ENCODE peak calls at places on chromosomes 2 and 18, in ten cellular contexts. One of them, this sample, is unnamed.
A peak's percentile ranks its signal among the peaks of the same experiment; 100 is the strongest.

GRCh38 chr2:86078801-86079545 is 26.7 kb downstream of the POLR1A start:
- DNase-seq in upper lobe of left lung: no peak
- DNase-seq in transverse colon: peak; percentile 44
- DNase-seq in H1: no peak
- DNase-seq in SK-N-SH: peak; percentile 31
- DNase-seq in sigmoid colon: no peak
- DNase-seq in K562: no peak
- DNase-seq in GM12878: no peak
- DNase-seq in suprapubic skin: no peak
- DNase-seq in HepG2: no peak
- DNase-seq in this sample: peak; percentile 34

GRCh38 chr2:122999823-123000222 is 1025.3 kb upstream of the CNTNAP5 start:
- DNase-seq in sigmoid colon: no peak
- DNase-seq in SK-N-SH: no peak
- DNase-seq in suprapubic skin: no peak
- DNase-seq in transverse colon: no peak
- DNase-seq in upper lobe of left lung: no peak
- DNase-seq in HepG2: no peak
- DNase-seq in K562: no peak
- DNase-seq in GM12878: no peak
- DNase-seq in H1: peak; percentile 54
- DNase-seq in this sample: no peak

GRCh38 chr2:160940699-160941098 is 219.5 kb upstream of the TANK start:
- DNase-seq in K562: no peak
- DNase-seq in suprapubic skin: no peak
- DNase-seq in SK-N-SH: no peak
- DNase-seq in GM12878: peak; percentile 4
- DNase-seq in H1: no peak
- DNase-seq in sigmoid colon: no peak
- DNase-seq in transverse colon: peak; percentile 19
- DNase-seq in upper lobe of left lung: no peak
- DNase-seq in HepG2: no peak
- DNase-seq in this sample: no peak

GRCh38 chr18:67265464-67266245 is 250.9 kb downstream of the DSEL start:
- DNase-seq in HepG2: no peak
- DNase-seq in SK-N-SH: no peak
- DNase-seq in sigmoid colon: no peak
- DNase-seq in suprapubic skin: no peak
- DNase-seq in H1: no peak
- DNase-seq in upper lobe of left lung: no peak
- DNase-seq in K562: no peak
- DNase-seq in transverse colon: no peak
- DNase-seq in GM12878: no peak
- DNase-seq in this sample: no peak

GRCh38 chr2:25204190-25204838 is 35.9 kb upstream of the POMC start:
- DNase-seq in HepG2: no peak
- DNase-seq in K562: no peak
- DNase-seq in upper lobe of left lung: peak; percentile 83
- DNase-seq in sigmoid colon: no peak
- DNase-seq in H1: peak; percentile 69
- DNase-seq in suprapubic skin: no peak
- DNase-seq in GM12878: no peak
- DNase-seq in SK-N-SH: no peak
- DNase-seq in transverse colon: no peak
- DNase-seq in this sample: no peak

GRCh38 chr2:19748073-19748375 is 153.8 kb downstream of the TTC32 start:
- DNase-seq in sigmoid colon: no peak
- DNase-seq in suprapubic skin: no peak
- DNase-seq in H1: peak; percentile 56
- DNase-seq in SK-N-SH: no peak
- DNase-seq in K562: peak; percentile 40
- DNase-seq in transverse colon: no peak
- DNase-seq in upper lobe of left lung: no peak
- DNase-seq in HepG2: no peak
- DNase-seq in GM12878: no peak
- DNase-seq in this sample: no peak

GRCh38 chr2:159615936-159616733 is at the start of gene BAZ2B:
- DNase-seq in sigmoid colon: peak; percentile 81
- DNase-seq in transverse colon: peak; percentile 64
- DNase-seq in K562: peak; percentile 65
- DNase-seq in suprapubic skin: peak; percentile 74
- DNase-seq in SK-N-SH: peak; percentile 66
- DNase-seq in upper lobe of left lung: no peak
- DNase-seq in HepG2: peak; percentile 39
- DNase-seq in GM12878: no peak
- DNase-seq in H1: no peak
- DNase-seq in this sample: peak; percentile 63

GRCh38 chr2:144914622-144915230 is 394.8 kb upstream of the ZEB2 start:
- DNase-seq in SK-N-SH: no peak
- DNase-seq in GM12878: no peak
- DNase-seq in sigmoid colon: no peak
- DNase-seq in H1: no peak
- DNase-seq in upper lobe of left lung: no peak
- DNase-seq in suprapubic skin: no peak
- DNase-seq in transverse colon: no peak
- DNase-seq in K562: no peak
- DNase-seq in HepG2: no peak
- DNase-seq in this sample: no peak

GRCh38 chr2:11417946-11418585 is 47.9 kb downstream of the E2F6 start:
- DNase-seq in suprapubic skin: no peak
- DNase-seq in sigmoid colon: no peak
- DNase-seq in SK-N-SH: no peak
- DNase-seq in H1: no peak
- DNase-seq in GM12878: no peak
- DNase-seq in K562: peak; percentile 45
- DNase-seq in transverse colon: no peak
- DNase-seq in HepG2: peak; percentile 70
- DNase-seq in upper lobe of left lung: no peak
- DNase-seq in this sample: no peak

GRCh38 chr2:201580486-201580885 is 62.8 kb downstream of the TMEM237 start:
- DNase-seq in HepG2: peak; percentile 44
- DNase-seq in suprapubic skin: no peak
- DNase-seq in GM12878: no peak
- DNase-seq in K562: no peak
- DNase-seq in SK-N-SH: no peak
- DNase-seq in transverse colon: no peak
- DNase-seq in sigmoid colon: no peak
- DNase-seq in H1: no peak
- DNase-seq in upper lobe of left lung: no peak
- DNase-seq in this sample: no peak

GRCh38 chr2:27211943-27212625 is at the start of the genes ATRAID and SLC5A6:
- DNase-seq in upper lobe of left lung: peak; percentile 99
- DNase-seq in transverse colon: peak; percentile 92
- DNase-seq in H1: peak; percentile 93
- DNase-seq in suprapubic skin: peak; percentile 89
- DNase-seq in SK-N-SH: peak; percentile 99
- DNase-seq in GM12878: no peak
- DNase-seq in sigmoid colon: peak; percentile 94
- DNase-seq in K562: peak; percentile 96
- DNase-seq in HepG2: peak; percentile 82
- DNase-seq in this sample: peak; percentile 91

GRCh38 chr18:61019902-61020301 is 313.3 kb upstream of the CDH20 start:
- DNase-seq in suprapubic skin: no peak
- DNase-seq in SK-N-SH: peak; percentile 40
- DNase-seq in upper lobe of left lung: no peak
- DNase-seq in sigmoid colon: no peak
- DNase-seq in K562: no peak
- DNase-seq in GM12878: no peak
- DNase-seq in HepG2: no peak
- DNase-seq in transverse colon: no peak
- DNase-seq in H1: no peak
- DNase-seq in this sample: no peak

GRCh38 chr2:126275093-126275492 is 380.9 kb upstream of the GYPC start:
- DNase-seq in upper lobe of left lung: no peak
- DNase-seq in sigmoid colon: no peak
- DNase-seq in SK-N-SH: no peak
- DNase-seq in suprapubic skin: no peak
- DNase-seq in H1: no peak
- DNase-seq in K562: no peak
- DNase-seq in GM12878: no peak
- DNase-seq in transverse colon: no peak
- DNase-seq in HepG2: no peak
- DNase-seq in this sample: no peak

GRCh38 chr18:3620146-3621119 is 170.5 kb downstream of the TGIF1 start:
- DNase-seq in SK-N-SH: no peak
- DNase-seq in H1: no peak
- DNase-seq in GM12878: no peak
- DNase-seq in upper lobe of left lung: no peak
- DNase-seq in K562: peak; percentile 59
- DNase-seq in transverse colon: no peak
- DNase-seq in suprapubic skin: no peak
- DNase-seq in sigmoid colon: no peak
- DNase-seq in HepG2: peak; percentile 46
- DNase-seq in this sample: peak; percentile 47

GRCh38 chr2:11692966-11693521 is 23.0 kb upstream of the NTSR2 start:
- DNase-seq in sigmoid colon: peak; percentile 78
- DNase-seq in upper lobe of left lung: no peak
- DNase-seq in H1: peak; percentile 81
- DNase-seq in suprapubic skin: peak; percentile 68
- DNase-seq in K562: peak; percentile 82
- DNase-seq in transverse colon: peak; percentile 77
- DNase-seq in GM12878: no peak
- DNase-seq in HepG2: peak; percentile 84
- DNase-seq in SK-N-SH: peak; percentile 84
- DNase-seq in this sample: peak; percentile 74

GRCh38 chr18:36761186-36761698 is 67.6 kb downstream of the TPGS2 start:
- DNase-seq in upper lobe of left lung: peak; percentile 47
- DNase-seq in SK-N-SH: no peak
- DNase-seq in suprapubic skin: no peak
- DNase-seq in GM12878: no peak
- DNase-seq in K562: peak; percentile 28
- DNase-seq in sigmoid colon: no peak
- DNase-seq in transverse colon: no peak
- DNase-seq in H1: no peak
- DNase-seq in HepG2: peak; percentile 7
- DNase-seq in this sample: no peak
- TF ChIP-seq EP300 in upper lobe of left lung: no peak
- TF ChIP-seq EP300 in SK-N-SH: no peak
- TF ChIP-seq EP300 in suprapubic skin: no peak
- TF ChIP-seq EP300 in GM12878: no peak
- TF ChIP-seq EP300 in K562: no peak
- TF ChIP-seq EP300 in sigmoid colon: no peak
- TF ChIP-seq EP300 in transverse colon: no peak
- TF ChIP-seq EP300 in H1: no peak
- TF ChIP-seq EP300 in HepG2: no peak
- TF ChIP-seq EP300 in this sample: no peak

DNA sequence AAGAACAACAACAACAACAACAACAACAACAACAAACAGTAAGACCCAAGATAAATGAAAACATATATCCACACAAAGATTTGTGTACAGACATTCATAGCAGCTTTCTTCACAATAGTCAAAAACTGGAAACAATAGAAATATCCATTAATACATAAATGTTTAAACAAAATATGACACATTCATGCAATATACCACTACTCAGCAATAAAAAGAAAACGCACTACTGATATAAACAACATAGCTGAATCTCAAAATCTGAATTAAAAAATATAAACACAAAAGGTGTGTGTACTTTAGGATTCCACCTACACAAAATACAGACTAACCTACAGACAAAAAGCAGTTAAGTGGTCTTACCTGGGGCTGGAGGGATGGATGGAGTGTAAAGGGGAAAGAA is 42.1 kb downstream of the DOK1 start:
- DNase-seq in suprapubic skin: no peak
- DNase-seq in H1: no peak
- DNase-seq in upper lobe of left lung: no peak
- DNase-seq in HepG2: no peak
- DNase-seq in K562: no peak
- DNase-seq in SK-N-SH: no peak
- DNase-seq in sigmoid colon: no peak
- DNase-seq in transverse colon: no peak
- DNase-seq in GM12878: no peak
- DNase-seq in this sample: no peak
- TF ChIP-seq POLR2AphosphoS5 in suprapubic skin: no peak
- TF ChIP-seq POLR2AphosphoS5 in H1: no peak
- TF ChIP-seq POLR2AphosphoS5 in upper lobe of left lung: no peak
- TF ChIP-seq POLR2AphosphoS5 in HepG2: no peak
- TF ChIP-seq POLR2AphosphoS5 in K562: no peak
- TF ChIP-seq POLR2AphosphoS5 in SK-N-SH: no peak
- TF ChIP-seq POLR2AphosphoS5 in sigmoid colon: no peak
- TF ChIP-seq POLR2AphosphoS5 in transverse colon: no peak
- TF ChIP-seq POLR2AphosphoS5 in GM12878: no peak
- TF ChIP-seq POLR2AphosphoS5 in this sample: no peak

GRCh38 chr18:31512203-31512764 is 14.3 kb downstream of the DSG2 start:
- DNase-seq in GM12878: no peak
- DNase-seq in sigmoid colon: no peak
- DNase-seq in HepG2: peak; percentile 97
- DNase-seq in upper lobe of left lung: no peak
- DNase-seq in transverse colon: peak; percentile 84
- DNase-seq in H1: no peak
- DNase-seq in suprapubic skin: no peak
- DNase-seq in SK-N-SH: no peak
- DNase-seq in K562: no peak
- DNase-seq in this sample: peak; percentile 32
- TF ChIP-seq EP300 in GM12878: no peak
- TF ChIP-seq EP300 in sigmoid colon: no peak
- TF ChIP-seq EP300 in HepG2: peak; percentile 94
- TF ChIP-seq EP300 in upper lobe of left lung: no peak
- TF ChIP-seq EP300 in transverse colon: peak; percentile 76
- TF ChIP-seq EP300 in H1: no peak
- TF ChIP-seq EP300 in suprapubic skin: no peak
- TF ChIP-seq EP300 in SK-N-SH: no peak
- TF ChIP-seq EP300 in K562: no peak
- TF ChIP-seq EP300 in this sample: no peak

DNA sequence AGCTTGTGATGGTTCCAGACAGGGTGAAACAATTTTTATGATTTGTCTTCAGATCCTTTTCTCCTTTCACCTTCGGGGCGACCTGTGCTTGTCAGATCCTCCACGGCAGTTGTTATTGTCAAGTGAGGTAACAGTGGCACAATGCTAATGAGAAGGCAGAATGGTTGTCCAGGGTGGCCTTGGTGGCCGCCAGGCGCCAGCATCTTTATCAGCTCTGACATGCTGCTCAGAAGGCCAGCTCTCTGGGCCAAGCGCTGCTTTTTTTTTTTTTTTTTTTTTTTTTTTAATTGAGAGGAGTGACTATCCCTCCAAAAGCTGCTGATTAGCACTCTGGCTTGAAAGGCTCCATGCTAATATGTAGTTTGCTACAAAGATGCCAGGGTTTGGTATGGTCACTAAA is 52.3 kb upstream of the MGAT5 start:
- DNase-seq in upper lobe of left lung: no peak
- DNase-seq in sigmoid colon: no peak
- DNase-seq in HepG2: no peak
- DNase-seq in H1: no peak
- DNase-seq in suprapubic skin: no peak
- DNase-seq in SK-N-SH: no peak
- DNase-seq in K562: no peak
- DNase-seq in GM12878: no peak
- DNase-seq in transverse colon: no peak
- DNase-seq in this sample: no peak
- TF ChIP-seq POLR2AphosphoS5 in upper lobe of left lung: no peak
- TF ChIP-seq POLR2AphosphoS5 in sigmoid colon: no peak
- TF ChIP-seq POLR2AphosphoS5 in HepG2: no peak
- TF ChIP-seq POLR2AphosphoS5 in H1: no peak
- TF ChIP-seq POLR2AphosphoS5 in suprapubic skin: no peak
- TF ChIP-seq POLR2AphosphoS5 in SK-N-SH: no peak
- TF ChIP-seq POLR2AphosphoS5 in K562: no peak
- TF ChIP-seq POLR2AphosphoS5 in GM12878: no peak
- TF ChIP-seq POLR2AphosphoS5 in transverse colon: no peak
- TF ChIP-seq POLR2AphosphoS5 in this sample: no peak

This sample was measured in stomach.